ENCODE peak calls at places on chromosome 12, in nine cellular contexts. M is cardiac muscle cell, D is heart right ventricle, K is endothelial cell, X is tibial nerve, P is OCI-LY7, R is natural killer cell, N is adrenal gland, I is GM20000. V is an unnamed sample.

GRCh38 chr12:31749024-31749704 is 20.3 kb upstream of the AMN1 start:
- DNase-seq in M (no peak), D (peak), K (no peak), X (peak), P (peak), R (peak), N (peak), I (peak), V (peak)

GRCh38 chr12:95922231-95922630 is 20.2 kb downstream of the CCDC38 start:
- DNase-seq in M (no peak), D (no peak), K (no peak), X (no peak), P (peak), R (no peak), N (no peak), I (no peak), V (no peak)

GRCh38 chr12:27969901-27970390 is 2.6 kb downstream of the PTHLH start:
- DNase-seq in M (peak), D (peak), K (peak), X (peak), P (no peak), R (no peak), N (no peak), I (peak), V (peak)

GRCh38 chr12:42102720-42103119 is 42.0 kb downstream of the GXYLT1 start:
- DNase-seq in M (no peak), D (no peak), K (no peak), X (no peak), P (no peak), R (no peak), N (no peak), I (no peak), V (no peak)

GRCh38 chr12:115023898-115024297 is 339.9 kb upstream of the TBX3 start:
- DNase-seq in M (no peak), D (no peak), K (no peak), X (no peak), P (no peak), R (no peak), N (no peak), I (no peak), V (no peak)

GRCh38 chr12:15712823-15713663 is 76.1 kb downstream of the EPS8 start:
- DNase-seq in M (no peak), D (peak), K (no peak), X (peak), P (no peak), R (no peak), N (no peak), I (no peak), V (no peak)

GRCh38 chr12:27534060-27534764 is 10.2 kb downstream of the PPFIBP1 start:
- DNase-seq in M (no peak), D (no peak), K (no peak), X (no peak), P (peak), R (no peak), N (no peak), I (peak), V (peak)

GRCh38 chr12:34600592-34601462 is 578.5 kb downstream of the ALG10 start:
- DNase-seq in M (no peak), D (no peak), K (no peak), X (no peak), P (no peak), R (peak), N (peak), I (no peak), V (no peak)

GRCh38 chr12:89162704-89163261 is 189.5 kb downstream of the DUSP6 start:
- DNase-seq in M (no peak), D (peak), K (no peak), X (peak), P (no peak), R (no peak), N (peak), I (peak), V (peak)

GRCh38 chr12:31591308-31591901 is 469 bp upstream of the DENND5B start:
- DNase-seq in M (peak), D (peak), K (peak), X (peak), P (peak), R (no peak), N (peak), I (peak), V (peak)

GRCh38 chr12:18261273-18261672 is at the start of gene PIK3C2G:
- DNase-seq in M (no peak), D (no peak), K (no peak), X (no peak), P (no peak), R (no peak), N (no peak), I (no peak), V (no peak)

GRCh38 chr12:7042847-7043246 is 17.7 kb upstream of the C1S start:
- DNase-seq in M (peak), D (no peak), K (no peak), X (no peak), P (peak), R (no peak), N (no peak), I (no peak), V (no peak)

GRCh38 chr12:94200069-94200468 is 51.7 kb downstream of the PLXNC1 start:
- DNase-seq in M (no peak), D (no peak), K (no peak), X (no peak), P (no peak), R (no peak), N (no peak), I (no peak), V (no peak)

GRCh38 chr12:94198872-94199271 is 50.5 kb downstream of the PLXNC1 start:
- DNase-seq in M (no peak), D (no peak), K (no peak), X (no peak), P (no peak), R (no peak), N (no peak), I (no peak), V (no peak)

GRCh38 chr12:94200695-94201094 is 52.3 kb downstream of the PLXNC1 start:
- DNase-seq in M (no peak), D (no peak), K (no peak), X (no peak), P (no peak), R (no peak), N (no peak), I (no peak), V (no peak)

GRCh38 chr12:94195483-94195882 is 47.1 kb downstream of the PLXNC1 start:
- DNase-seq in M (no peak), D (no peak), K (no peak), X (no peak), P (no peak), R (no peak), N (no peak), I (no peak), V (no peak)

GRCh38 chr12:94198469-94198868 is 50.1 kb downstream of the PLXNC1 start:
- DNase-seq in M (no peak), D (no peak), K (no peak), X (no peak), P (no peak), R (no peak), N (no peak), I (no peak), V (no peak)
- TF ChIP-seq CTCF in M (no peak), D (no peak), K (no peak), X (no peak), P (no peak), R (no peak), N (no peak), I (no peak), V (no peak)

DNA sequence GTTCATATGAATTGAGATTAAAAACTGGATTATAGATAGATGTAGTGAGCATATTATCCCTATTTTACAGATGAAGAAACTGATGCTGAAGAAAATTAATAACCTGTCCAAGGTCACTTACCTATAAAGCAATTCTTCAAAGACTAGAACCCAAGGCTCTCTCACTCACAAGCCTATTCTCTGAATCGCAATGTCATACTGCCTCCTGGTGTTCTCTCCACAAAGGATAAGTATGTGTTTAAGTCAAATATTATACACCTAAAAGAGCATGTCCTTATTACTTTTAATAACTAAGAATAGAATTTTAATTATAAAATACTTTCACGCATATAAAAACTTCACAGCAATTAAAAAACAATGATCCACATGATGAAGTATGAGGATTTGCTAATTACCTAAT is 721.3 kb upstream of the USP15 start:
- DNase-seq in M (no peak), D (no peak), K (peak), X (no peak), P (peak), R (no peak), N (no peak), I (no peak), V (no peak)
- TF ChIP-seq CTCF in M (no peak), D (no peak), K (no peak), X (no peak), P (peak), R (no peak), N (no peak), I (no peak), V (no peak)

GRCh38 chr12:3456809-3457208 is 34.2 kb upstream of the PRMT8 start:
- DNase-seq in M (peak), D (no peak), K (peak), X (no peak), P (no peak), R (no peak), N (no peak), I (no peak), V (peak)
- TF ChIP-seq CTCF in M (no peak), D (no peak), K (no peak), X (no peak), P (peak), R (no peak), N (no peak), I (no peak), V (no peak)

GRCh38 chr12:127292736-127293135 is 974.2 kb upstream of the TMEM132C start:
- DNase-seq in M (no peak), D (no peak), K (no peak), X (no peak), P (no peak), R (no peak), N (no peak), I (no peak), V (no peak)

GRCh38 chr12:127296591-127296990 is 970.4 kb upstream of the TMEM132C start:
- DNase-seq in M (peak), D (no peak), K (no peak), X (no peak), P (no peak), R (no peak), N (peak), I (no peak), V (no peak)

GRCh38 chr12:127295630-127296029 is 971.3 kb upstream of the TMEM132C start:
- DNase-seq in M (no peak), D (no peak), K (no peak), X (no peak), P (no peak), R (no peak), N (peak), I (no peak), V (no peak)

GRCh38 chr12:127294651-127295205 is 972.2 kb upstream of the TMEM132C start:
- DNase-seq in M (peak), D (no peak), K (no peak), X (no peak), P (no peak), R (no peak), N (peak), I (no peak), V (no peak)

DNA sequence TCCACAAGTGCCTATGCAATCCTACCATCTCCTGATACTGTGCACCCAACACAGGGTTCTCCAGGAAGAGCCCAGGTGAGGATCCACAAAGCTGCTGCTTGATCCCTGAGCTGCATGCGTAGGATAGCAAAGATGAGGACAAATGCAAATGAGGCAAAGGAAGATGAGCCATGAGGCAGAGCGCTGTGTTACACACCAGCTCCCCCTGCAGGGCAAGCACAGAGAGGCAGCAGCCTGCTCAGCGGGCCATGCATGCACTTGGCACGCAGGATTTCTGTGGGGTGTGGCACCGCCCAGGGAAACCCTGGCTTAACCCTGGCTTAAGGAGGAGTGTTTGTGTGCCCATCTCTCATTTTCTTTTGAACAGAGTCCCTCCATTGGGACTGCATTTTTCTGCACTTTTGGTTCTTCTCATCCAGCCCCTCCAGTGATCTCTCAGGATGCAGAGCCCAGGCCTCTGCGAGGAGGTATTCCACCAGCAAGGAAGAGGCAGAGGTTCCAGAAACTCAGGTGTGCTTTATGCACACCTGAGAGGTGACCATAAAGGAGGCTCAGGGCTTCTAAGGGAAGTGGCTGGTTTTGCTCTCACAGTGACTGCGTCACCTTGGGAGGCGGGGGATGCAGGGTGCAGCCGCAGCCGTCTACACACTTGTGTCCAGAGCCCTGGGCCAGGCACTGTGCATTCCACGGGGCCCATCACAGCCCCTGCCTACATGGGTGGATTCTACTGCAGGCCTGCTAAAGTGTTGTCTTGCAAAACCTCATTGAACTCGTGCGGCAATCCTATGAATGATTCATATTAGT is 973.3 kb upstream of the TMEM132C start:
- DNase-seq in M (peak), D (no peak), K (no peak), X (peak), P (peak), R (peak), N (peak), I (no peak), V (peak)
- TF ChIP-seq CTCF in M (peak), D (peak), K (no peak), X (peak), P (peak), R (peak), N (peak), I (peak), V (peak)

GRCh38 chr12:53345486-53346195 is 9.5 kb upstream of the SP7 start:
- DNase-seq in M (no peak), D (peak), K (peak), X (no peak), P (no peak), R (no peak), N (no peak), I (peak), V (no peak)
- TF ChIP-seq CTCF in M (no peak), D (no peak), K (no peak), X (no peak), P (peak), R (no peak), N (no peak), I (no peak), V (peak)

GRCh38 chr12:124913474-124914391 is 717 bp downstream of the UBC start:
- DNase-seq in M (peak), D (peak), K (peak), X (peak), P (peak), R (peak), N (peak), I (peak), V (peak)

GRCh38 chr12:124909831-124910560 is 4.5 kb downstream of the UBC start:
- DNase-seq in M (no peak), D (no peak), K (no peak), X (no peak), P (no peak), R (no peak), N (no peak), I (no peak), V (no peak)

GRCh38 chr12:124914392-124915248 is at the start of gene UBC:
- DNase-seq in M (peak), D (peak), K (peak), X (peak), P (peak), R (peak), N (peak), I (peak), V (peak)

GRCh38 chr12:124906606-124907261 is 7.7 kb downstream of the UBC start:
- DNase-seq in M (peak), D (peak), K (peak), X (peak), P (peak), R (peak), N (peak), I (peak), V (peak)

DNA sequence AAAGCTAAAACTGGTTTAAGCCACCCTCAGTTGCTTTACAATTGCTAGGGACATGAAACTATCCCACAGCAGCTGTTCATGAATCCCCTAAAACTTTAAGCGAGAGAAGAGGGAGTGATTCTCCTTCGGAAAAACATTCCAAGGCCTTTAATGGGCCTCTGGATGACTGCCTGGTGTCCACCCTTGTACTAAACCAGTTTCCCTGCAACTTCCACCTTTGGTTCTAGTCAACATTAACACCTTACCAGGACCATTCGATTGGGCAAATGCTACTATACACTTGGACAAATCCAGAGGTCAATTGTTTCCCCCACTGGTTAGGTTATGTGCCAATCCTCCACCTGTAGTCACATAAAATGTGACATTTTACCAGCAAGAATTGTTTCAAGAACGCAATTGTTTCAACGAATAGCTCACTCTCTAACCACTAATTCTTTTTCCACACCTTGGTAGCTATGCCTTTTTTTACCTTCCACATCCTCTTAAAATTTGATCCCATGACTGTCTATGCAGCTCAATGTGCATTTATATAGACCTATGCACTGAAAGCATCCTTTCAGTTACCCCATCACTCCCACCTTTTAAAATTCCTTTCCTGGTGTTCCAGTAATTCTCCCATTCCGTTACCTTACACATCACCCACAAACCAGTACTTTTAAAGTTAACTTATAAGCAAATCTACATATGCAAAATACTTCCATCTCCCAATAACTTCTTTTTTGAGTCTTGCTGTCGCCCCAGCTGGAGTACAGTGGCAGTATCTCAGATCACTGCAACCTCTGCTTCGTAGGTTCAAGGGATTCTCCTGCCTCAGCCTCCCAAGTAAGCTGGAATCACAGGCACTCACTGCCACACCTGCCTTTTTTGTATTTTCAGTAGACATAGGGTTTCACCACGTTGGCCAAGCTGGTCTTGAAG is 3.6 kb downstream of the UBC start:
- DNase-seq in M (no peak), D (no peak), K (no peak), X (peak), P (no peak), R (no peak), N (peak), I (no peak), V (no peak)
- TF ChIP-seq CTCF in M (no peak), D (no peak), K (no peak), X (no peak), P (no peak), R (no peak), N (no peak), I (no peak), V (no peak)

DNA sequence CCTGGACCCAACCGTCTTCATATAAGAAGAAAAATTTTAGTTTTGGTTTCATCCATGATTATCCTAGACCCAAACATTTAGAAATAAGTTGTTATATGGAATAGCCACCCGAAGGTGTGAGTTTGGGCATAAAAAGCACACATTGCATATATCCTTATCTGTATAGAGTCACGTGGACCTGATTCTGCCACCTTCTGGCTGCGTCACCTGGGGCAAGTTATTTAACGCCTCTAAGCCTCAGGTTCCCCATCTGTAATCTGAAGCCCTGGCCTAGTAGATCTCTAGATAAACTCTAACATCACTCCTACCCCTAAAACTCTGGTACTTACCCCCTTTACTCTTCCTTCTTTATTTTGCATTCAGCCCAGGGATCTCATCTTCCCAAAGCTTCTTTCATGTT is 14.3 kb upstream of the KRT5 start:
- DNase-seq in M (no peak), D (no peak), K (no peak), X (no peak), P (no peak), R (no peak), N (no peak), I (no peak), V (peak)
- TF ChIP-seq CTCF in M (no peak), D (no peak), K (no peak), X (no peak), P (no peak), R (no peak), N (no peak), I (no peak), V (no peak)

GRCh38 chr12:118124333-118124874 is 11.5 kb upstream of the PEBP1 start:
- DNase-seq in M (no peak), D (no peak), K (no peak), X (no peak), P (no peak), R (no peak), N (no peak), I (no peak), V (no peak)

GRCh38 chr12:118120579-118121363 is 15.2 kb upstream of the PEBP1 start:
- DNase-seq in M (peak), D (peak), K (peak), X (peak), P (peak), R (peak), N (peak), I (peak), V (peak)

GRCh38 chr12:118122264-118122663 is 13.7 kb upstream of the PEBP1 start:
- DNase-seq in M (no peak), D (no peak), K (no peak), X (no peak), P (no peak), R (no peak), N (no peak), I (no peak), V (no peak)

DNA sequence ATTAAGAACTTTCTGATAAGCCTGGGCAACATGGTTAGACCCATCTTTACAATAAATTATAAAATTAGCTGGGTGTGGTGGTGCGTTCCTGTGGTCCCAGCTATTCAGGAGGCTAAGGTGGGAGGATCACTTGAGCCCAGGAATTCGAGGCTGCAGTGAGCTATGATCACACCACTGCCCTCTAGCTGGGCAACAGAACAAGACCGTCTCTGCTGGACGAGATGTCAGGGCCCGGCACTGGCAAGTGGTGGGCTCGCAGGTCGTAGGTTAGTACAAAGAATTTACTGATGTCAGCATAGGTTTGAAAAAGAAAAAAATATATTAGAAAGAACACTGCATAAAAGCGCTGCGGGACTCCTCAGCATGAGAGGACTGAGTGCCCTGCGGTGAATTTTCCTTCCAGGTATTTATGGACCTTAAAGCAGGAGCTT is 15.7 kb upstream of the VSIG10 start:
- DNase-seq in M (no peak), D (no peak), K (no peak), X (no peak), P (no peak), R (no peak), N (no peak), I (no peak), V (no peak)
- TF ChIP-seq CTCF in M (no peak), D (no peak), K (no peak), X (no peak), P (no peak), R (no peak), N (no peak), I (no peak), V (no peak)

GRCh38 chr12:132761911-132762583 is 415 bp upstream of the ANKLE2 start:
- DNase-seq in M (peak), D (peak), K (peak), X (peak), P (peak), R (peak), N (peak), I (peak), V (peak)
- TF ChIP-seq CTCF in M (peak), D (no peak), K (no peak), X (peak), P (peak), R (no peak), N (peak), I (no peak), V (no peak)

V was measured in activated CD8-positive, alpha-beta T cell treated with anti-CD3 and anti-CD28 coated beads for 36 hours.